ENCODE peak calls at places on chromosomes 6 and 20, in eight cellular contexts. One of them, this sample, is unnamed.

GRCh38 chr6:53943410-53943809 is 148.6 kb downstream of the LRRC1 start:
- DNase-seq in fibroblast of pulmonary artery: no peak
- DNase-seq in heart right ventricle: no peak
- DNase-seq in ovary: peak; percentile 40
- DNase-seq in astrocyte of the cerebellum: no peak
- DNase-seq in fibroblast of the aortic adventitia: no peak
- DNase-seq in body of pancreas: no peak
- DNase-seq in BE2C: no peak
- DNase-seq in this sample: no peak

GRCh38 chr20:8693709-8694108 is 375.2 kb upstream of the PLCB4 start:
- DNase-seq in fibroblast of pulmonary artery: peak; percentile 55
- DNase-seq in heart right ventricle: no peak
- DNase-seq in ovary: no peak
- DNase-seq in astrocyte of the cerebellum: peak; percentile 29
- DNase-seq in fibroblast of the aortic adventitia: peak; percentile 64
- DNase-seq in body of pancreas: no peak
- DNase-seq in BE2C: no peak
- DNase-seq in this sample: no peak

GRCh38 chr6:45724511-45724910 is 291.1 kb downstream of the CLIC5 start:
- DNase-seq in fibroblast of pulmonary artery: peak; percentile 86
- DNase-seq in heart right ventricle: peak; percentile 13
- DNase-seq in ovary: peak; percentile 48
- DNase-seq in astrocyte of the cerebellum: peak; percentile 81
- DNase-seq in fibroblast of the aortic adventitia: peak; percentile 78
- DNase-seq in body of pancreas: no peak
- DNase-seq in BE2C: no peak
- DNase-seq in this sample: no peak

GRCh38 chr6:15570171-15570570 is 92.7 kb downstream of the DTNBP1 start:
- DNase-seq in fibroblast of pulmonary artery: no peak
- DNase-seq in heart right ventricle: no peak
- DNase-seq in ovary: no peak
- DNase-seq in astrocyte of the cerebellum: no peak
- DNase-seq in fibroblast of the aortic adventitia: no peak
- DNase-seq in body of pancreas: no peak
- DNase-seq in BE2C: no peak
- DNase-seq in this sample: no peak

GRCh38 chr6:154521412-154521811 is 10.9 kb upstream of the CNKSR3 start:
- DNase-seq in fibroblast of pulmonary artery: no peak
- DNase-seq in heart right ventricle: no peak
- DNase-seq in ovary: no peak
- DNase-seq in astrocyte of the cerebellum: no peak
- DNase-seq in fibroblast of the aortic adventitia: no peak
- DNase-seq in body of pancreas: no peak
- DNase-seq in BE2C: no peak
- DNase-seq in this sample: no peak

GRCh38 chr6:163964778-163965177 is 550.3 kb downstream of the QKI start:
- DNase-seq in fibroblast of pulmonary artery: no peak
- DNase-seq in heart right ventricle: no peak
- DNase-seq in ovary: no peak
- DNase-seq in astrocyte of the cerebellum: no peak
- DNase-seq in fibroblast of the aortic adventitia: no peak
- DNase-seq in body of pancreas: no peak
- DNase-seq in BE2C: no peak
- DNase-seq in this sample: no peak

GRCh38 chr6:27591660-27592059 is 118.8 kb upstream of the ZNF184 start:
- DNase-seq in fibroblast of pulmonary artery: peak; percentile 36
- DNase-seq in heart right ventricle: no peak
- DNase-seq in ovary: no peak
- DNase-seq in astrocyte of the cerebellum: no peak
- DNase-seq in fibroblast of the aortic adventitia: peak; percentile 35
- DNase-seq in body of pancreas: no peak
- DNase-seq in BE2C: peak; percentile 43
- DNase-seq in this sample: no peak

GRCh38 chr6:99501762-99502161 is 13.5 kb downstream of the USP45 start:
- DNase-seq in fibroblast of pulmonary artery: no peak
- DNase-seq in heart right ventricle: no peak
- DNase-seq in ovary: no peak
- DNase-seq in astrocyte of the cerebellum: no peak
- DNase-seq in fibroblast of the aortic adventitia: no peak
- DNase-seq in body of pancreas: no peak
- DNase-seq in BE2C: no peak
- DNase-seq in this sample: no peak

GRCh38 chr6:158769696-158770446 is 49.3 kb downstream of the EZR start:
- DNase-seq in fibroblast of pulmonary artery: no peak
- DNase-seq in heart right ventricle: peak; percentile 52
- DNase-seq in ovary: no peak
- DNase-seq in astrocyte of the cerebellum: peak; percentile 59
- DNase-seq in fibroblast of the aortic adventitia: no peak
- DNase-seq in body of pancreas: no peak
- DNase-seq in BE2C: no peak
- DNase-seq in this sample: peak; percentile 79

GRCh38 chr6:84350397-84350796 is 123.0 kb upstream of the CEP162 start:
- DNase-seq in fibroblast of pulmonary artery: no peak
- DNase-seq in heart right ventricle: no peak
- DNase-seq in ovary: no peak
- DNase-seq in astrocyte of the cerebellum: no peak
- DNase-seq in fibroblast of the aortic adventitia: no peak
- DNase-seq in body of pancreas: no peak
- DNase-seq in BE2C: no peak
- DNase-seq in this sample: no peak

GRCh38 chr6:168314948-168315347 is 4.6 kb downstream of the DACT2 start:
- DNase-seq in fibroblast of pulmonary artery: peak; percentile 60
- DNase-seq in heart right ventricle: no peak
- DNase-seq in ovary: no peak
- DNase-seq in astrocyte of the cerebellum: no peak
- DNase-seq in fibroblast of the aortic adventitia: peak; percentile 72
- DNase-seq in body of pancreas: peak; percentile 16
- DNase-seq in BE2C: no peak
- DNase-seq in this sample: no peak

GRCh38 chr6:133724726-133725125 is 164.2 kb upstream of the TCF21 start:
- DNase-seq in fibroblast of pulmonary artery: peak; percentile 64
- DNase-seq in heart right ventricle: no peak
- DNase-seq in ovary: no peak
- DNase-seq in astrocyte of the cerebellum: peak; percentile 18
- DNase-seq in fibroblast of the aortic adventitia: peak; percentile 47
- DNase-seq in body of pancreas: no peak
- DNase-seq in BE2C: no peak
- DNase-seq in this sample: no peak

GRCh38 chr20:33392016-33392415 is 9.3 kb downstream of the CDK5RAP1 start:
- DNase-seq in fibroblast of pulmonary artery: no peak
- DNase-seq in heart right ventricle: no peak
- DNase-seq in ovary: no peak
- DNase-seq in astrocyte of the cerebellum: peak; percentile 68
- DNase-seq in fibroblast of the aortic adventitia: peak; percentile 87
- DNase-seq in body of pancreas: no peak
- DNase-seq in BE2C: no peak
- DNase-seq in this sample: no peak

GRCh38 chr6:16766043-16766521 is 4.8 kb upstream of the ATXN1 start:
- DNase-seq in fibroblast of pulmonary artery: peak; percentile 73
- DNase-seq in heart right ventricle: no peak
- DNase-seq in ovary: no peak
- DNase-seq in astrocyte of the cerebellum: no peak
- DNase-seq in fibroblast of the aortic adventitia: peak; percentile 93
- DNase-seq in body of pancreas: no peak
- DNase-seq in BE2C: no peak
- DNase-seq in this sample: no peak

GRCh38 chr6:71238351-71238750 is 50.3 kb upstream of the OGFRL1 start:
- DNase-seq in fibroblast of pulmonary artery: peak; percentile 54
- DNase-seq in heart right ventricle: no peak
- DNase-seq in ovary: no peak
- DNase-seq in astrocyte of the cerebellum: no peak
- DNase-seq in fibroblast of the aortic adventitia: peak; percentile 25
- DNase-seq in body of pancreas: no peak
- DNase-seq in BE2C: no peak
- DNase-seq in this sample: no peak

GRCh38 chr6:7016238-7016637 is 91.5 kb upstream of the RREB1 start:
- DNase-seq in fibroblast of pulmonary artery: no peak
- DNase-seq in heart right ventricle: no peak
- DNase-seq in ovary: no peak
- DNase-seq in astrocyte of the cerebellum: no peak
- DNase-seq in fibroblast of the aortic adventitia: no peak
- DNase-seq in body of pancreas: peak; percentile 14
- DNase-seq in BE2C: no peak
- DNase-seq in this sample: no peak

GRCh38 chr6:71190809-71191208 is 97.8 kb upstream of the OGFRL1 start:
- DNase-seq in fibroblast of pulmonary artery: peak; percentile 71
- DNase-seq in heart right ventricle: no peak
- DNase-seq in ovary: no peak
- DNase-seq in astrocyte of the cerebellum: peak; percentile 31
- DNase-seq in fibroblast of the aortic adventitia: peak; percentile 73
- DNase-seq in body of pancreas: no peak
- DNase-seq in BE2C: no peak
- DNase-seq in this sample: no peak

GRCh38 chr6:170099387-170099786 is 191.5 kb downstream of the DLL1 start:
- DNase-seq in fibroblast of pulmonary artery: no peak
- DNase-seq in heart right ventricle: no peak
- DNase-seq in ovary: no peak
- DNase-seq in astrocyte of the cerebellum: no peak
- DNase-seq in fibroblast of the aortic adventitia: no peak
- DNase-seq in body of pancreas: no peak
- DNase-seq in BE2C: no peak
- DNase-seq in this sample: peak; percentile 35

GRCh38 chr20:3839328-3839727 is 7.3 kb upstream of the MAVS start:
- DNase-seq in fibroblast of pulmonary artery: peak; percentile 69
- DNase-seq in heart right ventricle: no peak
- DNase-seq in ovary: no peak
- DNase-seq in astrocyte of the cerebellum: no peak
- DNase-seq in fibroblast of the aortic adventitia: no peak
- DNase-seq in body of pancreas: no peak
- DNase-seq in BE2C: no peak
- DNase-seq in this sample: no peak

GRCh38 chr20:23049933-23050838 is 714 bp upstream of the THBD start:
- DNase-seq in fibroblast of pulmonary artery: peak; percentile 49
- DNase-seq in heart right ventricle: peak; percentile 65
- DNase-seq in ovary: peak; percentile 40
- DNase-seq in astrocyte of the cerebellum: no peak
- DNase-seq in fibroblast of the aortic adventitia: no peak
- DNase-seq in body of pancreas: peak; percentile 39
- DNase-seq in BE2C: no peak
- DNase-seq in this sample: peak; percentile 89
- H3K4me3 ChIP-seq in fibroblast of pulmonary artery: peak overlapping the region; percentile 53
- H3K4me3 ChIP-seq in heart right ventricle: peak overlapping the region; percentile 70
- H3K4me3 ChIP-seq in ovary: peak overlapping the region; percentile 36
- H3K4me3 ChIP-seq in astrocyte of the cerebellum: peak overlapping the region; percentile 45
- H3K4me3 ChIP-seq in fibroblast of the aortic adventitia: peak overlapping the region; percentile 69
- H3K4me3 ChIP-seq in body of pancreas: no peak overlapping the region
- H3K4me3 ChIP-seq in BE2C: no peak overlapping the region
- H3K4me3 ChIP-seq in this sample: peak overlapping the region; percentile 81

DNA sequence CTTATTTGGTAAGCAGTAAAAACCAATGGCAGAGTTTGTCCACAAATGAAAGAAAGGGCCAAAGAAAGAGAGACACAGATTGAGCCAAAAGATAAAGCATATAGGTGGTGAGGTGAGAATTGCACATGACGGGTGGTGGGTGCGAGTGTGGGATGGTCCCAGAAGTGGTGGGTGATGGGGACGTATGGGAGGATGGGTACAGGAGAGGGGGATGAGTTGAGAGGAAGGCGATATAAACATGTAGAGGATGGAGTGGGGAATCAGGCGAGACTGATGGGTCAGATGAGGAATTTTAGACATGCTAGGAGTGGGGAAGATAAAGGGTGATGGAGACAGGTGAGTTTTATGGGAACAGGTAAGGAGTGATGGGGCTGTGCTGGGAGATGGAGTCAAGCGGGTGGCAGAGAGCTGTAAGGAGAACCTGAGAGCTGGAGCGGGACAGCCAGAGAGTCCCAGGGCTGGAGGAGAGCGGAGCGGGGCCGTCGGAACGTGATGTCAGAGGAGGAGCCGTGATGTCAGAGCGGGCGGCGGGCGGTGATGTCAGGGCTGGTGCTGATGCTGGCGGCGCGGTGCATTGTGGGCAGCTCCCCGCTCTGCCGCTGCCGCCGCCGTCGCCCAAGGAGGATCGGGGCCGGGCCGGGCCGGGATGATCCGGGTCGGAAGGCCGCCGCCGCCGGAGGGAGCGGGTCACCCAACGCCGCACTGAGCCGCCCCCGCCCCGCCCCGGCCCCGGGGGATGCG is at the start of gene TTBK1:
- DNase-seq in fibroblast of pulmonary artery: no peak
- DNase-seq in heart right ventricle: no peak
- DNase-seq in ovary: no peak
- DNase-seq in astrocyte of the cerebellum: no peak
- DNase-seq in fibroblast of the aortic adventitia: no peak
- DNase-seq in body of pancreas: no peak
- DNase-seq in BE2C: peak; percentile 42
- DNase-seq in this sample: no peak
- H3K4me3 ChIP-seq in fibroblast of pulmonary artery: no peak within 1 kb of the TSS
- H3K4me3 ChIP-seq in heart right ventricle: no peak within 1 kb of the TSS
- H3K4me3 ChIP-seq in ovary: no peak within 1 kb of the TSS
- H3K4me3 ChIP-seq in astrocyte of the cerebellum: no peak within 1 kb of the TSS
- H3K4me3 ChIP-seq in fibroblast of the aortic adventitia: no peak within 1 kb of the TSS
- H3K4me3 ChIP-seq in body of pancreas: no peak within 1 kb of the TSS
- H3K4me3 ChIP-seq in BE2C: no peak within 1 kb of the TSS
- H3K4me3 ChIP-seq in this sample: peak within 1 kb of the TSS; percentile 36

GRCh38 chr6:25415274-25415673 is 136.1 kb downstream of the CARMIL1 start:
- DNase-seq in fibroblast of pulmonary artery: no peak
- DNase-seq in heart right ventricle: no peak
- DNase-seq in ovary: no peak
- DNase-seq in astrocyte of the cerebellum: no peak
- DNase-seq in fibroblast of the aortic adventitia: no peak
- DNase-seq in body of pancreas: no peak
- DNase-seq in BE2C: no peak
- DNase-seq in this sample: no peak
- H3K4me3 ChIP-seq in fibroblast of pulmonary artery: no peak overlapping the region
- H3K4me3 ChIP-seq in heart right ventricle: no peak overlapping the region
- H3K4me3 ChIP-seq in ovary: no peak overlapping the region
- H3K4me3 ChIP-seq in astrocyte of the cerebellum: no peak overlapping the region
- H3K4me3 ChIP-seq in fibroblast of the aortic adventitia: no peak overlapping the region
- H3K4me3 ChIP-seq in body of pancreas: no peak overlapping the region
- H3K4me3 ChIP-seq in BE2C: no peak overlapping the region
- H3K4me3 ChIP-seq in this sample: no peak overlapping the region

GRCh38 chr6:36843169-36843568 is 3.9 kb upstream of the CPNE5 start:
- DNase-seq in fibroblast of pulmonary artery: no peak
- DNase-seq in heart right ventricle: no peak
- DNase-seq in ovary: no peak
- DNase-seq in astrocyte of the cerebellum: no peak
- DNase-seq in fibroblast of the aortic adventitia: no peak
- DNase-seq in body of pancreas: no peak
- DNase-seq in BE2C: no peak
- DNase-seq in this sample: no peak

GRCh38 chr6:36847152-36847551 is 7.9 kb upstream of the CPNE5 start:
- DNase-seq in fibroblast of pulmonary artery: no peak
- DNase-seq in heart right ventricle: no peak
- DNase-seq in ovary: no peak
- DNase-seq in astrocyte of the cerebellum: no peak
- DNase-seq in fibroblast of the aortic adventitia: no peak
- DNase-seq in body of pancreas: no peak
- DNase-seq in BE2C: no peak
- DNase-seq in this sample: no peak

GRCh38 chr6:36845233-36845632 is 6.0 kb upstream of the CPNE5 start:
- DNase-seq in fibroblast of pulmonary artery: no peak
- DNase-seq in heart right ventricle: no peak
- DNase-seq in ovary: no peak
- DNase-seq in astrocyte of the cerebellum: no peak
- DNase-seq in fibroblast of the aortic adventitia: no peak
- DNase-seq in body of pancreas: no peak
- DNase-seq in BE2C: no peak
- DNase-seq in this sample: no peak

GRCh38 chr6:36841756-36842155 is 2.5 kb upstream of the CPNE5 start:
- DNase-seq in fibroblast of pulmonary artery: no peak
- DNase-seq in heart right ventricle: no peak
- DNase-seq in ovary: no peak
- DNase-seq in astrocyte of the cerebellum: no peak
- DNase-seq in fibroblast of the aortic adventitia: no peak
- DNase-seq in body of pancreas: no peak
- DNase-seq in BE2C: no peak
- DNase-seq in this sample: no peak

GRCh38 chr6:36844232-36845170 is 5.3 kb upstream of the CPNE5 start:
- DNase-seq in fibroblast of pulmonary artery: no peak
- DNase-seq in heart right ventricle: peak; percentile 68
- DNase-seq in ovary: no peak
- DNase-seq in astrocyte of the cerebellum: no peak
- DNase-seq in fibroblast of the aortic adventitia: no peak
- DNase-seq in body of pancreas: no peak
- DNase-seq in BE2C: no peak
- DNase-seq in this sample: no peak
- H3K4me3 ChIP-seq in fibroblast of pulmonary artery: no peak overlapping the region
- H3K4me3 ChIP-seq in heart right ventricle: peak overlapping the region; percentile 23
- H3K4me3 ChIP-seq in ovary: no peak overlapping the region
- H3K4me3 ChIP-seq in astrocyte of the cerebellum: no peak overlapping the region
- H3K4me3 ChIP-seq in fibroblast of the aortic adventitia: no peak overlapping the region
- H3K4me3 ChIP-seq in body of pancreas: no peak overlapping the region
- H3K4me3 ChIP-seq in BE2C: no peak overlapping the region
- H3K4me3 ChIP-seq in this sample: no peak overlapping the region

This sample was measured in coronary artery.